ENCODE peak calls at places on chromosome 5, in five cellular contexts. Q is GM20000, D is mesothelial cell of epicardium, E is fibroblast of lung, J is cardiac fibroblast. C is an unnamed sample.

GRCh38 chr5:98360548-98360947 is 412.9 kb upstream of the RGMB start:
- DNase-seq in E (no peak), Q (no peak), J (no peak), D (no peak), C (no peak)

GRCh38 chr5:172544371-172545120 is 90.2 kb upstream of the SH3PXD2B start:
- DNase-seq in Q (no peak), E (no peak), D (no peak), J (no peak), C (no peak)

GRCh38 chr5:61162832-61163567 is 732 bp upstream of the SMIM15 start:
- DNase-seq in D (no peak), Q (peak; percentile 32), E (peak; percentile 35), J (peak; percentile 36), C (no peak)

GRCh38 chr5:362978-363765 is 41.7 kb downstream of the AHRR start:
- DNase-seq in E (no peak), Q (no peak), J (no peak), D (no peak), C (no peak)

GRCh38 chr5:76401801-76402250 is 1.3 kb upstream of the IQGAP2 start:
- DNase-seq in D (no peak), Q (peak; percentile 32), E (no peak), J (no peak), C (no peak)

GRCh38 chr5:93995126-93995621 is 253.8 kb upstream of the POU5F2 start:
- DNase-seq in D (no peak), J (no peak), Q (no peak), E (peak; percentile 40), C (peak; percentile 81)

GRCh38 chr5:74877624-74878304 is 11.6 kb upstream of the FAM169A start:
- DNase-seq in Q (no peak), D (no peak), J (no peak), E (no peak), C (no peak)

GRCh38 chr5:1208743-1209551 is 7.6 kb downstream of the SLC6A19 start:
- DNase-seq in J (peak; percentile 30), Q (no peak), E (no peak), D (no peak), C (no peak)

GRCh38 chr5:173472164-173472563 is 143.9 kb upstream of the STC2 start:
- DNase-seq in D (no peak), E (peak; percentile 99), J (peak; percentile 97), Q (no peak), C (peak; percentile 97)

GRCh38 chr5:174188300-174188699 is 142.8 kb downstream of the NSG2 start:
- DNase-seq in D (no peak), E (peak; percentile 2), Q (no peak), J (no peak), C (peak; percentile 3)

GRCh38 chr5:167699434-167699833 is 592.0 kb upstream of the WWC1 start:
- DNase-seq in E (peak; percentile 91), D (no peak), Q (no peak), J (peak; percentile 97), C (peak; percentile 94)

GRCh38 chr5:73365301-73365853 is 83.2 kb downstream of the FOXD1 start:
- DNase-seq in Q (no peak), J (peak; percentile 32), D (no peak), E (peak; percentile 92), C (peak; percentile 52)

GRCh38 chr5:27639005-27639612 is 600.7 kb upstream of the CDH9 start:
- DNase-seq in Q (no peak), D (no peak), J (no peak), E (no peak), C (no peak)

GRCh38 chr5:122458278-122458872 is 146.3 kb downstream of the SNCAIP start:
- DNase-seq in E (peak; percentile 23), J (peak; percentile 29), Q (peak; percentile 32), D (no peak), C (no peak)

GRCh38 chr5:139565411-139566305 is 4.5 kb downstream of the UBE2D2 start:
- DNase-seq in J (peak; percentile 55), D (no peak), Q (peak; percentile 77), E (no peak), C (peak; percentile 26)

GRCh38 chr5:163504091-163504931 is 1.1 kb upstream of the MAT2B start:
- DNase-seq in J (peak; percentile 70), D (no peak), E (peak; percentile 79), Q (no peak), C (no peak)

GRCh38 chr5:79474416-79475173 is 39.3 kb downstream of the HOMER1 start:
- DNase-seq in E (no peak), J (no peak), Q (peak; percentile 10), D (no peak), C (peak; percentile 11)

GRCh38 chr5:68225188-68225910 is 9.8 kb downstream of the PIK3R1 start:
- DNase-seq in Q (no peak), E (peak; percentile 90), D (no peak), J (peak; percentile 91), C (no peak)

GRCh38 chr5:153551537-153552079 is 61.1 kb downstream of the GRIA1 start:
- DNase-seq in Q (no peak), J (peak; percentile 89), D (no peak), E (peak; percentile 90), C (peak; percentile 71)

GRCh38 chr5:150000990-150001659 is 586 bp downstream of the HMGXB3 start:
- DNase-seq in D (peak; percentile 27), J (peak; percentile 55), E (peak; percentile 35), Q (peak; percentile 39), C (no peak)

GRCh38 chr5:137370096-137370495 is 129.0 kb downstream of the SPOCK1 start:
- DNase-seq in E (no peak), Q (no peak), J (no peak), D (no peak), C (no peak)

GRCh38 chr5:65468633-65469032 is 13.1 kb downstream of the ADAMTS6 start:
- DNase-seq in D (no peak), Q (no peak), E (no peak), J (no peak), C (no peak)

GRCh38 chr5:113578091-113578490 is 64.6 kb downstream of the YTHDC2 start:
- DNase-seq in J (no peak), E (no peak), D (no peak), Q (no peak), C (no peak)

GRCh38 chr5:101678494-101679193 is 617.4 kb downstream of the SLCO4C1 start:
- DNase-seq in D (peak; percentile 50), Q (peak; percentile 26), J (peak; percentile 67), E (peak; percentile 73), C (peak; percentile 11)

GRCh38 chr5:177371705-177372533 is 12.3 kb upstream of the SLC34A1 start:
- DNase-seq in E (no peak), Q (no peak), D (no peak), J (no peak), C (no peak)

GRCh38 chr5:74500037-74500917 is 140.3 kb downstream of the ENC1 start:
- DNase-seq in D (no peak), J (no peak), E (no peak), Q (no peak), C (no peak)

GRCh38 chr5:171419663-171420428 is 399 bp downstream of the FGF18 start:
- DNase-seq in J (peak; percentile 32), D (no peak), E (peak; percentile 36), Q (peak; percentile 66), C (no peak)

GRCh38 chr5:88556415-88556814 is 287.8 kb upstream of the TMEM161B start:
- DNase-seq in Q (no peak), J (no peak), D (no peak), E (no peak), C (no peak)

GRCh38 chr5:99949969-99950524 is 585.1 kb upstream of the FAM174A start:
- DNase-seq in Q (no peak), D (no peak), E (no peak), J (no peak), C (no peak)

GRCh38 chr5:74492230-74492629 is 148.3 kb downstream of the ENC1 start:
- DNase-seq in Q (no peak), D (no peak), J (peak; percentile 16), E (no peak), C (no peak)

GRCh38 chr5:39178856-39179255 is 40.5 kb downstream of the FYB1 start:
- DNase-seq in Q (no peak), E (no peak), D (no peak), J (no peak), C (no peak)

GRCh38 chr5:165457854-165458481 is 1952.5 kb downstream of the MAT2B start:
- DNase-seq in E (peak; percentile 72), J (peak; percentile 65), D (no peak), Q (no peak), C (no peak)

GRCh38 chr5:140647042-140647341 is 438 bp downstream of the NDUFA2 start:
- DNase-seq in D (no peak), J (no peak), E (no peak), Q (no peak), C (no peak)

GRCh38 chr5:138408023-138408422 is 30.8 kb upstream of the REEP2 start:
- DNase-seq in Q (peak; percentile 52), J (no peak), D (no peak), E (no peak), C (no peak)

GRCh38 chr5:14004598-14005394 is 60.3 kb upstream of the DNAH5 start:
- DNase-seq in J (no peak), E (peak; percentile 66), Q (no peak), D (no peak), C (no peak)

GRCh38 chr5:179733764-179734126 is 1.1 kb downstream of the MAML1 start:
- DNase-seq in J (no peak), Q (no peak), D (no peak), E (no peak), C (no peak)

GRCh38 chr5:80216753-80217596 is 38.9 kb downstream of the SERINC5 start:
- DNase-seq in Q (no peak), E (no peak), J (peak; percentile 16), D (no peak), C (no peak)

GRCh38 chr5:68339921-68340321 is 124.4 kb downstream of the PIK3R1 start:
- DNase-seq in D (no peak), J (peak; percentile 35), E (no peak), Q (no peak), C (no peak)

GRCh38 chr5:96008487-96008886 is 46.8 kb upstream of the ELL2 start:
- DNase-seq in D (no peak), Q (no peak), E (no peak), J (no peak), C (no peak)
- TF ChIP-seq CTCF in D (no peak), Q (no peak), E (no peak), J (no peak), C (no peak)

GRCh38 chr5:57889558-57889957 is 406.9 kb upstream of the ACTBL2 start:
- DNase-seq in E (peak; percentile 55), D (no peak), J (peak; percentile 65), Q (no peak), C (peak; percentile 49)
- TF ChIP-seq CTCF in E (peak; percentile 22), D (no peak), J (peak; percentile 41), Q (no peak), C (peak; percentile 35)

GRCh38 chr5:43631182-43631910 is 28.4 kb downstream of the NNT start:
- DNase-seq in Q (peak; percentile 45), J (peak; percentile 86), D (no peak), E (peak; percentile 89), C (peak; percentile 88)

GRCh38 chr5:43623048-43623447 is 20.1 kb downstream of the NNT start:
- DNase-seq in E (no peak), J (no peak), D (no peak), Q (no peak), C (no peak)

GRCh38 chr5:43627028-43627427 is 24.0 kb downstream of the NNT start:
- DNase-seq in Q (no peak), E (peak; percentile 79), J (peak; percentile 70), D (no peak), C (no peak)
- TF ChIP-seq CTCF in Q (peak; percentile 21), E (peak; percentile 86), J (peak; percentile 88), D (no peak), C (peak; percentile 88)

GRCh38 chr5:142434322-142434612 is 109.4 kb upstream of the SPRY4 start:
- DNase-seq in J (no peak), E (no peak), D (no peak), Q (no peak), C (no peak)
- TF ChIP-seq CTCF in J (no peak), E (no peak), D (no peak), Q (no peak), C (no peak)